ENCODE peak calls at places on chromosomes 11 and 22, in four cellular contexts. L is T-helper 2 cell; O is stimulated activated CD4-positive, alpha-beta T cell treated with anti-CD3 and anti-CD28 coated beads, Interleukin-2, amount 100 ng/mL, for 48 hours; Z is activated T-helper 9 cell treated with anti-CD3 and anti-CD28 coated beads, Interleukin-2, amount 50 U/mL, for 16 hours. E is an unnamed sample.
A peak's percentile ranks its signal among the peaks of the same experiment; 100 is the strongest.

GRCh38 chr11:57471496-57471895 is 11.2 kb downstream of the RTN4RL2 start:
- DNase-seq in L (no peak), O (no peak), Z (no peak), E (no peak)

GRCh38 chr11:13928566-13929251 is 33.8 kb upstream of the SPON1 start:
- DNase-seq in L (no peak), O (no peak), Z (no peak), E (no peak)

GRCh38 chr11:130023204-130023603 is 20.6 kb upstream of the PRDM10 start:
- DNase-seq in L (no peak), O (no peak), Z (no peak), E (no peak)

GRCh38 chr22:23266780-23267179 is 86.5 kb downstream of the BCR start:
- DNase-seq in L (no peak), O (no peak), Z (no peak), E (no peak)

GRCh38 chr22:39422101-39422500 is 22.5 kb downstream of the TAB1 start:
- DNase-seq in L (no peak), O (no peak), Z (no peak), E (no peak)

GRCh38 chr11:67700141-67700540 is 25.7 kb upstream of the ALDH3B2 start:
- DNase-seq in L (no peak), O (no peak), Z (no peak), E (no peak)

GRCh38 chr11:117199061-117199915 is at the start of gene TAGLN:
- DNase-seq in L (no peak), O (no peak), Z (no peak), E (no peak)

GRCh38 chr11:126747315-126747714 is 253.3 kb downstream of the KIRREL3 start:
- DNase-seq in L (no peak), O (no peak), Z (no peak), E (no peak)

GRCh38 chr11:45655347-45655756 is 10.1 kb downstream of the CHST1 start:
- DNase-seq in L (peak; percentile 33), O (peak; percentile 64), Z (peak; percentile 23), E (no peak)

GRCh38 chr11:24163146-24163545 is 333.7 kb upstream of the LUZP2 start:
- DNase-seq in L (no peak), O (no peak), Z (no peak), E (no peak)

GRCh38 chr11:34595960-34596359 is 24.9 kb upstream of the EHF start:
- DNase-seq in L (no peak), O (no peak), Z (no peak), E (no peak)

GRCh38 chr11:86175585-86175984 is 69.0 kb upstream of the EED start:
- DNase-seq in L (no peak), O (no peak), Z (no peak), E (no peak)

E was measured in CMK.